ENCODE peak calls at places on chromosomes 3 and 15, in ten cellular contexts. One of them, this sample, is unnamed.

GRCh38 chr15:99982662-99983061 is 249.4 kb upstream of the LYSMD4 start:
- DNase-seq in adrenal gland: no peak
- DNase-seq in CD4-positive, alpha-beta T cell: no peak
- DNase-seq in AG04450: no peak
- DNase-seq in prostate gland: no peak
- DNase-seq in PC-3: no peak
- DNase-seq in ovary: no peak
- DNase-seq in heart left ventricle: no peak
- DNase-seq in upper lobe of right lung: no peak
- DNase-seq in fibroblast of lung: no peak
- DNase-seq in this sample: no peak

GRCh38 chr3:66383023-66383422 is 117.8 kb downstream of the LRIG1 start:
- DNase-seq in adrenal gland: no peak
- DNase-seq in CD4-positive, alpha-beta T cell: no peak
- DNase-seq in AG04450: no peak
- DNase-seq in prostate gland: no peak
- DNase-seq in PC-3: no peak
- DNase-seq in ovary: no peak
- DNase-seq in heart left ventricle: no peak
- DNase-seq in upper lobe of right lung: no peak
- DNase-seq in fibroblast of lung: no peak
- DNase-seq in this sample: no peak

GRCh38 chr3:184565421-184566211 is 4.0 kb downstream of the EPHB3 start:
- DNase-seq in adrenal gland: no peak
- DNase-seq in CD4-positive, alpha-beta T cell: no peak
- DNase-seq in AG04450: peak
- DNase-seq in prostate gland: peak
- DNase-seq in PC-3: peak
- DNase-seq in ovary: peak
- DNase-seq in heart left ventricle: no peak
- DNase-seq in upper lobe of right lung: peak
- DNase-seq in fibroblast of lung: peak
- DNase-seq in this sample: peak

GRCh38 chr3:56751056-56751455 is 50.7 kb downstream of the ARHGEF3 start:
- DNase-seq in adrenal gland: no peak
- DNase-seq in CD4-positive, alpha-beta T cell: no peak
- DNase-seq in AG04450: no peak
- DNase-seq in prostate gland: no peak
- DNase-seq in PC-3: no peak
- DNase-seq in ovary: no peak
- DNase-seq in heart left ventricle: no peak
- DNase-seq in upper lobe of right lung: no peak
- DNase-seq in fibroblast of lung: no peak
- DNase-seq in this sample: no peak

GRCh38 chr15:35000511-35000910 is 12.4 kb upstream of the ZNF770 start:
- DNase-seq in adrenal gland: no peak
- DNase-seq in CD4-positive, alpha-beta T cell: no peak
- DNase-seq in AG04450: peak
- DNase-seq in prostate gland: no peak
- DNase-seq in PC-3: peak
- DNase-seq in ovary: no peak
- DNase-seq in heart left ventricle: no peak
- DNase-seq in upper lobe of right lung: no peak
- DNase-seq in fibroblast of lung: peak
- DNase-seq in this sample: peak

GRCh38 chr3:56771376-56771775 is 30.4 kb downstream of the ARHGEF3 start:
- DNase-seq in adrenal gland: no peak
- DNase-seq in CD4-positive, alpha-beta T cell: no peak
- DNase-seq in AG04450: no peak
- DNase-seq in prostate gland: no peak
- DNase-seq in PC-3: no peak
- DNase-seq in ovary: no peak
- DNase-seq in heart left ventricle: no peak
- DNase-seq in upper lobe of right lung: no peak
- DNase-seq in fibroblast of lung: no peak
- DNase-seq in this sample: no peak

GRCh38 chr15:64213646-64214045 is 50.8 kb upstream of the PPIB start:
- DNase-seq in adrenal gland: no peak
- DNase-seq in CD4-positive, alpha-beta T cell: no peak
- DNase-seq in AG04450: no peak
- DNase-seq in prostate gland: no peak
- DNase-seq in PC-3: peak
- DNase-seq in ovary: no peak
- DNase-seq in heart left ventricle: no peak
- DNase-seq in upper lobe of right lung: no peak
- DNase-seq in fibroblast of lung: no peak
- DNase-seq in this sample: no peak

GRCh38 chr3:11159421-11159904 is 5.2 kb downstream of the HRH1 start:
- DNase-seq in adrenal gland: no peak
- DNase-seq in CD4-positive, alpha-beta T cell: no peak
- DNase-seq in AG04450: peak
- DNase-seq in prostate gland: no peak
- DNase-seq in PC-3: peak
- DNase-seq in ovary: peak
- DNase-seq in heart left ventricle: no peak
- DNase-seq in upper lobe of right lung: no peak
- DNase-seq in fibroblast of lung: peak
- DNase-seq in this sample: no peak

GRCh38 chr3:194758716-194759115 is 73.0 kb downstream of the FAM43A start:
- DNase-seq in adrenal gland: no peak
- DNase-seq in CD4-positive, alpha-beta T cell: no peak
- DNase-seq in AG04450: no peak
- DNase-seq in prostate gland: no peak
- DNase-seq in PC-3: no peak
- DNase-seq in ovary: no peak
- DNase-seq in heart left ventricle: no peak
- DNase-seq in upper lobe of right lung: no peak
- DNase-seq in fibroblast of lung: no peak
- DNase-seq in this sample: no peak

GRCh38 chr3:194757629-194758028 is 71.9 kb downstream of the FAM43A start:
- DNase-seq in adrenal gland: no peak
- DNase-seq in CD4-positive, alpha-beta T cell: no peak
- DNase-seq in AG04450: no peak
- DNase-seq in prostate gland: no peak
- DNase-seq in PC-3: no peak
- DNase-seq in ovary: no peak
- DNase-seq in heart left ventricle: no peak
- DNase-seq in upper lobe of right lung: no peak
- DNase-seq in fibroblast of lung: no peak
- DNase-seq in this sample: no peak

GRCh38 chr3:194756460-194757355 is 71.0 kb downstream of the FAM43A start:
- DNase-seq in adrenal gland: no peak
- DNase-seq in CD4-positive, alpha-beta T cell: no peak
- DNase-seq in AG04450: no peak
- DNase-seq in prostate gland: no peak
- DNase-seq in PC-3: no peak
- DNase-seq in ovary: no peak
- DNase-seq in heart left ventricle: no peak
- DNase-seq in upper lobe of right lung: no peak
- DNase-seq in fibroblast of lung: no peak
- DNase-seq in this sample: no peak

GRCh38 chr3:194754091-194754490 is 68.4 kb downstream of the FAM43A start:
- DNase-seq in adrenal gland: no peak
- DNase-seq in CD4-positive, alpha-beta T cell: no peak
- DNase-seq in AG04450: no peak
- DNase-seq in prostate gland: no peak
- DNase-seq in PC-3: no peak
- DNase-seq in ovary: no peak
- DNase-seq in heart left ventricle: no peak
- DNase-seq in upper lobe of right lung: no peak
- DNase-seq in fibroblast of lung: no peak
- DNase-seq in this sample: no peak

GRCh38 chr3:194755689-194756459 is 70.2 kb downstream of the FAM43A start:
- DNase-seq in adrenal gland: no peak
- DNase-seq in CD4-positive, alpha-beta T cell: no peak
- DNase-seq in AG04450: no peak
- DNase-seq in prostate gland: no peak
- DNase-seq in PC-3: no peak
- DNase-seq in ovary: no peak
- DNase-seq in heart left ventricle: no peak
- DNase-seq in upper lobe of right lung: no peak
- DNase-seq in fibroblast of lung: no peak
- DNase-seq in this sample: no peak
- H3K27ac ChIP-seq in adrenal gland: no peak
- H3K27ac ChIP-seq in CD4-positive, alpha-beta T cell: no peak
- H3K27ac ChIP-seq in AG04450: no peak
- H3K27ac ChIP-seq in prostate gland: no peak
- H3K27ac ChIP-seq in PC-3: no peak
- H3K27ac ChIP-seq in ovary: no peak
- H3K27ac ChIP-seq in heart left ventricle: no peak
- H3K27ac ChIP-seq in upper lobe of right lung: no peak
- H3K27ac ChIP-seq in fibroblast of lung: no peak
- H3K27ac ChIP-seq in this sample: no peak

GRCh38 chr15:44715142-44715796 is 4.0 kb downstream of the B2M start:
- DNase-seq in adrenal gland: no peak
- DNase-seq in CD4-positive, alpha-beta T cell: no peak
- DNase-seq in AG04450: no peak
- DNase-seq in prostate gland: no peak
- DNase-seq in PC-3: no peak
- DNase-seq in ovary: no peak
- DNase-seq in heart left ventricle: no peak
- DNase-seq in upper lobe of right lung: no peak
- DNase-seq in fibroblast of lung: no peak
- DNase-seq in this sample: no peak

GRCh38 chr15:44711356-44712107 is at the start of gene B2M:
- DNase-seq in adrenal gland: peak
- DNase-seq in CD4-positive, alpha-beta T cell: peak
- DNase-seq in AG04450: peak
- DNase-seq in prostate gland: peak
- DNase-seq in PC-3: peak
- DNase-seq in ovary: peak
- DNase-seq in heart left ventricle: peak
- DNase-seq in upper lobe of right lung: peak
- DNase-seq in fibroblast of lung: peak
- DNase-seq in this sample: peak

GRCh38 chr15:44711089-44711355 is at the start of gene PATL2:
- DNase-seq in adrenal gland: no peak
- DNase-seq in CD4-positive, alpha-beta T cell: no peak
- DNase-seq in AG04450: no peak
- DNase-seq in prostate gland: no peak
- DNase-seq in PC-3: no peak
- DNase-seq in ovary: no peak
- DNase-seq in heart left ventricle: no peak
- DNase-seq in upper lobe of right lung: no peak
- DNase-seq in fibroblast of lung: no peak
- DNase-seq in this sample: no peak

GRCh38 chr15:44712108-44713005 is 1.0 kb downstream of the B2M start:
- DNase-seq in adrenal gland: peak
- DNase-seq in CD4-positive, alpha-beta T cell: peak
- DNase-seq in AG04450: peak
- DNase-seq in prostate gland: peak
- DNase-seq in PC-3: peak
- DNase-seq in ovary: peak
- DNase-seq in heart left ventricle: peak
- DNase-seq in upper lobe of right lung: peak
- DNase-seq in fibroblast of lung: peak
- DNase-seq in this sample: peak

DNA sequence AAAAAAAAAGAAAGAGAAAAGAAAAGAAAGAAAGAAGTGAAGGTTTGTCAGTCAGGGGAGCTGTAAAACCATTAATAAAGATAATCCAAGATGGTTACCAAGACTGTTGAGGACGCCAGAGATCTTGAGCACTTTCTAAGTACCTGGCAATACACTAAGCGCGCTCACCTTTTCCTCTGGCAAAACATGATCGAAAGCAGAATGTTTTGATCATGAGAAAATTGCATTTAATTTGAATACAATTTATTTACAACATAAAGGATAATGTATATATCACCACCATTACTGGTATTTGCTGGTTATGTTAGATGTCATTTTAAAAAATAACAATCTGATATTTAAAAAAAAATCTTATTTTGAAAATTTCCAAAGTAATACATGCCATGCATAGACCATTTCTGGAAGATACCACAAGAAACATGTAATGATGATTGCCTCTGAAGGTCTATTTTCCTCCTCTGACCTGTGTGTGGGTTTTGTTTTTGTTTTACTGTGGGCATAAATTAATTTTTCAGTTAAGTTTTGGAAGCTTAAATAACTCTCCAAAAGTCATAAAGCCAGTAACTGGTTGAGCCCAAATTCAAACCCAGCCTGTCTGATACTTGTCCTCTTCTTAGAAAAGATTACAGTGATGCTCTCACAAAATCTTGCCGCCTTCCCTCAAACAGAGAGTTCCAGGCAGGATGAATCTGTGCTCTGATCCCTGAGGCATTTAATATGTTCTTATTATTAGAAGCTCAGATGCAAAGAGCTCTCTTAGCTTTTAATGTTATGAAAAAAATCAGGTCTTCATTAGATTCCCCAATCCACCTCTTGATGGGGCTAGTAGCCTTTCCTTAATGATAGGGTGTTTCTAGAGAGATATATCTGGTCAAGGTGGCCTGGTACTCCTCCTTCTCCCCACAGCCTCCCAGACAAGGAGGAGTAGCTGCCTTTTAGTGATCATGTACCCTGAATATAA is 2.0 kb downstream of the B2M start:
- DNase-seq in adrenal gland: no peak
- DNase-seq in CD4-positive, alpha-beta T cell: no peak
- DNase-seq in AG04450: no peak
- DNase-seq in prostate gland: no peak
- DNase-seq in PC-3: peak
- DNase-seq in ovary: no peak
- DNase-seq in heart left ventricle: no peak
- DNase-seq in upper lobe of right lung: no peak
- DNase-seq in fibroblast of lung: peak
- DNase-seq in this sample: no peak
- TF ChIP-seq CTCF in adrenal gland: no peak
- TF ChIP-seq CTCF in CD4-positive, alpha-beta T cell: peak
- TF ChIP-seq CTCF in AG04450: peak
- TF ChIP-seq CTCF in prostate gland: no peak
- TF ChIP-seq CTCF in PC-3: peak
- TF ChIP-seq CTCF in ovary: no peak
- TF ChIP-seq CTCF in heart left ventricle: peak
- TF ChIP-seq CTCF in upper lobe of right lung: peak
- TF ChIP-seq CTCF in fibroblast of lung: peak
- TF ChIP-seq CTCF in this sample: peak

GRCh38 chr15:85671156-85671555 is 123.6 kb downstream of the KLHL25 start:
- DNase-seq in adrenal gland: peak
- DNase-seq in CD4-positive, alpha-beta T cell: no peak
- DNase-seq in AG04450: no peak
- DNase-seq in prostate gland: no peak
- DNase-seq in PC-3: no peak
- DNase-seq in ovary: peak
- DNase-seq in heart left ventricle: no peak
- DNase-seq in upper lobe of right lung: no peak
- DNase-seq in fibroblast of lung: no peak
- DNase-seq in this sample: no peak

GRCh38 chr15:85661859-85662258 is 132.9 kb downstream of the KLHL25 start:
- DNase-seq in adrenal gland: no peak
- DNase-seq in CD4-positive, alpha-beta T cell: no peak
- DNase-seq in AG04450: no peak
- DNase-seq in prostate gland: no peak
- DNase-seq in PC-3: no peak
- DNase-seq in ovary: no peak
- DNase-seq in heart left ventricle: no peak
- DNase-seq in upper lobe of right lung: no peak
- DNase-seq in fibroblast of lung: no peak
- DNase-seq in this sample: no peak

GRCh38 chr15:85673326-85673725 is 121.4 kb downstream of the KLHL25 start:
- DNase-seq in adrenal gland: no peak
- DNase-seq in CD4-positive, alpha-beta T cell: no peak
- DNase-seq in AG04450: no peak
- DNase-seq in prostate gland: no peak
- DNase-seq in PC-3: no peak
- DNase-seq in ovary: no peak
- DNase-seq in heart left ventricle: no peak
- DNase-seq in upper lobe of right lung: no peak
- DNase-seq in fibroblast of lung: peak
- DNase-seq in this sample: no peak

GRCh38 chr15:85672338-85673097 is 122.2 kb downstream of the KLHL25 start:
- DNase-seq in adrenal gland: no peak
- DNase-seq in CD4-positive, alpha-beta T cell: no peak
- DNase-seq in AG04450: no peak
- DNase-seq in prostate gland: no peak
- DNase-seq in PC-3: peak
- DNase-seq in ovary: no peak
- DNase-seq in heart left ventricle: no peak
- DNase-seq in upper lobe of right lung: no peak
- DNase-seq in fibroblast of lung: no peak
- DNase-seq in this sample: no peak

DNA sequence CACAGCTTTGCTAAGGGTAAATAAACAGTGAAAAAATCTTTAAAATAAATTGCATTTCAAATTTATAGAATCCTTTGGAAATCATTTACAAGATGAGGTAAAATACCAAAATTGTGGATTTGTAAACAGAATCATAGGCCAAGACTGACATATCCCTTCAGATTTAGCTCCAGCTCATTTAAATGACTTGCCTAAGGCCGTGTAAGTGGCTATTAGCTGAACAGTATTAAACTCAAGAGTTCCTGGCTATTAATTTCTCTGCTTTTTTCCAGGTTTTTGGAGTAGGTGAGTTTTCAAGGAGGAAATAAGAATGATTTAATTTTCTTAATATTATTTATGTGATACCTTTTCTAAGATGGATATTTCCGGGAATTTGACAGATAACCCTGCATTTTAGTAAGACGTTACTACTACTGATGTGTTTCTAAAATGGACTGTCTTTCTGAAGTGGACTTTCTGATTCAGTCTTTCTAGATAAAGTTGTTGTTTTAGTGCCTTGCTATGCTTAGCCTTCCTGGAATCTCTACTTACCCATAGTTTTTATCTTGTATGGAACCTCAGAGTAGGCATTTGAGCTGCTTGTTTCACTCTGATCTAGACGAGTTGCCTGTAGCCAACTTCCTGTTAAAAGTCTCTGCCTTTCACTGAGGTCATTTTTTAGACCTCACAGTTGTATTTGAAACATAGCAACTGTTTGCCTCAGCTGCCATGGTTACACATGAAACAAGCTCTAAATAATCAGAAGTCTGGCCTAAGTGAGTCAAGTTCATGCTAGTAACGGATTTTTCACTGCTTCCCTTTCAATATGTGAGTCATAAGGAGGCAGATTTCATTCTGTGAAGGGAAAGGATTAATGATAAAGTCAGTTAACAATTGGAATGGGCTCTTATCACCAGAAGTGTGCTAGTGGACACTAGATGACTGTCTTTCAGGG is 127.0 kb downstream of the KLHL25 start:
- DNase-seq in adrenal gland: peak
- DNase-seq in CD4-positive, alpha-beta T cell: peak
- DNase-seq in AG04450: peak
- DNase-seq in prostate gland: no peak
- DNase-seq in PC-3: peak
- DNase-seq in ovary: peak
- DNase-seq in heart left ventricle: peak
- DNase-seq in upper lobe of right lung: no peak
- DNase-seq in fibroblast of lung: peak
- DNase-seq in this sample: no peak
- H3K27ac ChIP-seq in adrenal gland: peak
- H3K27ac ChIP-seq in CD4-positive, alpha-beta T cell: peak
- H3K27ac ChIP-seq in AG04450: peak
- H3K27ac ChIP-seq in prostate gland: peak
- H3K27ac ChIP-seq in PC-3: peak
- H3K27ac ChIP-seq in ovary: peak
- H3K27ac ChIP-seq in heart left ventricle: peak
- H3K27ac ChIP-seq in upper lobe of right lung: peak
- H3K27ac ChIP-seq in fibroblast of lung: peak
- H3K27ac ChIP-seq in this sample: peak

DNA sequence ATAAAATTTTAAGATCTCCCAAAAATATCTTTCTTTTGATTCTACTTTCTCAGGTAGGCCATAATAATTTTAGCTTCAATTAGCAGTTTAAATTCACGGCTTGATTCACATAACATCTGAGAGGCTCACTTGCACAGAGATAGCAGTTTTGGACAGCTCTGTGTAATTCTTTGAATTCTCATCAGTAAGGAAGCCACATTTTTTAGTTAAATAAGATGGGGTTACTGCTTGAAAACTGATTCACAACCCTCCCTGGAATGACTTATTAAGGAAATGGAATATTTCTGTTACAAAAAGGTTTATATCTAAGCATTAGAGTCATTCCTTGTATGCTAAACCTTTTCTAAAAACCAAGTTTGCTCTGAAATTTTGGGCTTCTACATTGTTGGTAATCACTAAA is 212.7 kb downstream of the ALCAM start:
- DNase-seq in adrenal gland: no peak
- DNase-seq in CD4-positive, alpha-beta T cell: no peak
- DNase-seq in AG04450: no peak
- DNase-seq in prostate gland: no peak
- DNase-seq in PC-3: no peak
- DNase-seq in ovary: no peak
- DNase-seq in heart left ventricle: no peak
- DNase-seq in upper lobe of right lung: no peak
- DNase-seq in fibroblast of lung: no peak
- DNase-seq in this sample: no peak
- TF ChIP-seq CTCF in adrenal gland: no peak
- TF ChIP-seq CTCF in CD4-positive, alpha-beta T cell: no peak
- TF ChIP-seq CTCF in AG04450: no peak
- TF ChIP-seq CTCF in prostate gland: no peak
- TF ChIP-seq CTCF in PC-3: no peak
- TF ChIP-seq CTCF in ovary: no peak
- TF ChIP-seq CTCF in heart left ventricle: no peak
- TF ChIP-seq CTCF in upper lobe of right lung: no peak
- TF ChIP-seq CTCF in fibroblast of lung: no peak
- TF ChIP-seq CTCF in this sample: no peak